ENCODE peak calls at places on chromosomes 16 and 17, in seven cellular contexts. One of them, this sample, is unnamed.

GRCh38 chr16:83835972-83836566 is 28.3 kb downstream of the HSBP1 start:
- DNase-seq in Calu3: no peak
- DNase-seq in ELF-1: no peak
- DNase-seq in anterior cingulate cortex: no peak
- DNase-seq in NCI-H2171 treated with DMSO at 0.1 percent for 48 hours: peak
- DNase-seq in EL: peak
- DNase-seq in T47D: no peak
- DNase-seq in this sample: no peak

GRCh38 chr16:11410382-11411058 is 65.3 kb downstream of the RMI2 start:
- DNase-seq in anterior cingulate cortex: no peak
- DNase-seq in NCI-H2171 treated with DMSO at 0.1 percent for 48 hours: peak
- DNase-seq in Calu3: no peak
- DNase-seq in EL: peak
- DNase-seq in ELF-1: no peak
- DNase-seq in T47D: no peak
- DNase-seq in this sample: no peak

GRCh38 chr17:75763613-75764416 is 1.2 kb downstream of the GALK1 start:
- DNase-seq in T47D: no peak
- DNase-seq in anterior cingulate cortex: no peak
- DNase-seq in ELF-1: no peak
- DNase-seq in EL: no peak
- DNase-seq in NCI-H2171 treated with DMSO at 0.1 percent for 48 hours: no peak
- DNase-seq in Calu3: no peak
- DNase-seq in this sample: no peak

GRCh38 chr16:68658258-68658973 is 13.3 kb downstream of the CDH3 start:
- DNase-seq in EL: peak
- DNase-seq in Calu3: peak
- DNase-seq in T47D: no peak
- DNase-seq in NCI-H2171 treated with DMSO at 0.1 percent for 48 hours: no peak
- DNase-seq in ELF-1: peak
- DNase-seq in anterior cingulate cortex: no peak
- DNase-seq in this sample: no peak

GRCh38 chr17:48429638-48430586 is at the start of gene SKAP1:
- DNase-seq in NCI-H2171 treated with DMSO at 0.1 percent for 48 hours: no peak
- DNase-seq in T47D: peak
- DNase-seq in EL: no peak
- DNase-seq in anterior cingulate cortex: no peak
- DNase-seq in ELF-1: peak
- DNase-seq in Calu3: peak
- DNase-seq in this sample: no peak

GRCh38 chr17:42853968-42854790 is 3.2 kb downstream of the AOC3 start:
- DNase-seq in Calu3: no peak
- DNase-seq in T47D: no peak
- DNase-seq in ELF-1: no peak
- DNase-seq in anterior cingulate cortex: no peak
- DNase-seq in NCI-H2171 treated with DMSO at 0.1 percent for 48 hours: no peak
- DNase-seq in EL: no peak
- DNase-seq in this sample: no peak

GRCh38 chr17:76384222-76384986 is at the start of gene SPHK1:
- DNase-seq in EL: peak
- DNase-seq in anterior cingulate cortex: no peak
- DNase-seq in Calu3: peak
- DNase-seq in T47D: peak
- DNase-seq in NCI-H2171 treated with DMSO at 0.1 percent for 48 hours: peak
- DNase-seq in ELF-1: peak
- DNase-seq in this sample: no peak

GRCh38 chr17:16428098-16428882 is 12.9 kb downstream of the TRPV2 start:
- DNase-seq in T47D: no peak
- DNase-seq in Calu3: peak
- DNase-seq in EL: peak
- DNase-seq in ELF-1: peak
- DNase-seq in NCI-H2171 treated with DMSO at 0.1 percent for 48 hours: peak
- DNase-seq in anterior cingulate cortex: peak
- DNase-seq in this sample: peak

GRCh38 chr17:2215616-2216364 is 87.8 kb downstream of the SMG6 start:
- DNase-seq in ELF-1: peak
- DNase-seq in EL: peak
- DNase-seq in T47D: no peak
- DNase-seq in anterior cingulate cortex: peak
- DNase-seq in NCI-H2171 treated with DMSO at 0.1 percent for 48 hours: no peak
- DNase-seq in Calu3: no peak
- DNase-seq in this sample: peak

GRCh38 chr16:81080233-81080632 is 3.2 kb upstream of the C16orf46 start:
- DNase-seq in EL: no peak
- DNase-seq in Calu3: no peak
- DNase-seq in NCI-H2171 treated with DMSO at 0.1 percent for 48 hours: no peak
- DNase-seq in anterior cingulate cortex: no peak
- DNase-seq in T47D: no peak
- DNase-seq in ELF-1: no peak
- DNase-seq in this sample: peak

GRCh38 chr17:45098869-45099616 is 33.3 kb downstream of the PLCD3 start:
- DNase-seq in NCI-H2171 treated with DMSO at 0.1 percent for 48 hours: peak
- DNase-seq in T47D: peak
- DNase-seq in anterior cingulate cortex: peak
- DNase-seq in ELF-1: peak
- DNase-seq in EL: peak
- DNase-seq in Calu3: peak
- DNase-seq in this sample: peak

GRCh38 chr17:31629696-31630470 is 229.2 kb downstream of the COPRS start:
- DNase-seq in Calu3: no peak
- DNase-seq in ELF-1: no peak
- DNase-seq in EL: peak
- DNase-seq in T47D: no peak
- DNase-seq in anterior cingulate cortex: no peak
- DNase-seq in NCI-H2171 treated with DMSO at 0.1 percent for 48 hours: peak
- DNase-seq in this sample: no peak

GRCh38 chr16:25298165-25298872 is 40.7 kb upstream of the ZKSCAN2 start:
- DNase-seq in ELF-1: no peak
- DNase-seq in EL: no peak
- DNase-seq in Calu3: no peak
- DNase-seq in anterior cingulate cortex: no peak
- DNase-seq in T47D: peak
- DNase-seq in NCI-H2171 treated with DMSO at 0.1 percent for 48 hours: no peak
- DNase-seq in this sample: no peak

GRCh38 chr16:81708459-81709368 is 70.4 kb upstream of the PLCG2 start:
- DNase-seq in T47D: no peak
- DNase-seq in EL: no peak
- DNase-seq in anterior cingulate cortex: peak
- DNase-seq in ELF-1: no peak
- DNase-seq in NCI-H2171 treated with DMSO at 0.1 percent for 48 hours: peak
- DNase-seq in Calu3: no peak
- DNase-seq in this sample: peak

GRCh38 chr17:74351552-74352210 is 10.0 kb downstream of the BTBD17 start:
- DNase-seq in T47D: no peak
- DNase-seq in NCI-H2171 treated with DMSO at 0.1 percent for 48 hours: no peak
- DNase-seq in ELF-1: peak
- DNase-seq in anterior cingulate cortex: no peak
- DNase-seq in EL: no peak
- DNase-seq in Calu3: no peak
- DNase-seq in this sample: no peak

GRCh38 chr17:61144137-61144536 is 255.5 kb upstream of the TBX2 start:
- DNase-seq in ELF-1: no peak
- DNase-seq in EL: no peak
- DNase-seq in Calu3: no peak
- DNase-seq in anterior cingulate cortex: no peak
- DNase-seq in NCI-H2171 treated with DMSO at 0.1 percent for 48 hours: no peak
- DNase-seq in T47D: no peak
- DNase-seq in this sample: no peak

GRCh38 chr17:72639711-72640110 is 452.8 kb downstream of the SLC39A11 start:
- DNase-seq in anterior cingulate cortex: no peak
- DNase-seq in ELF-1: no peak
- DNase-seq in EL: no peak
- DNase-seq in Calu3: no peak
- DNase-seq in NCI-H2171 treated with DMSO at 0.1 percent for 48 hours: no peak
- DNase-seq in T47D: no peak
- DNase-seq in this sample: no peak

GRCh38 chr17:39461113-39461910 is at the start of gene CDK12:
- DNase-seq in Calu3: peak
- DNase-seq in EL: peak
- DNase-seq in T47D: peak
- DNase-seq in anterior cingulate cortex: peak
- DNase-seq in ELF-1: peak
- DNase-seq in NCI-H2171 treated with DMSO at 0.1 percent for 48 hours: peak
- DNase-seq in this sample: peak

GRCh38 chr17:80374039-80374731 is 40.8 kb upstream of the ENDOV start:
- DNase-seq in EL: no peak
- DNase-seq in ELF-1: no peak
- DNase-seq in Calu3: no peak
- DNase-seq in T47D: no peak
- DNase-seq in NCI-H2171 treated with DMSO at 0.1 percent for 48 hours: no peak
- DNase-seq in anterior cingulate cortex: no peak
- DNase-seq in this sample: no peak

GRCh38 chr16:85354623-85355514 is 242.6 kb upstream of the CIBAR2 start:
- DNase-seq in Calu3: no peak
- DNase-seq in NCI-H2171 treated with DMSO at 0.1 percent for 48 hours: no peak
- DNase-seq in anterior cingulate cortex: no peak
- DNase-seq in ELF-1: peak
- DNase-seq in T47D: no peak
- DNase-seq in EL: peak
- DNase-seq in this sample: no peak

GRCh38 chr16:23847938-23848337 is 12.2 kb downstream of the PRKCB start:
- DNase-seq in Calu3: no peak
- DNase-seq in NCI-H2171 treated with DMSO at 0.1 percent for 48 hours: no peak
- DNase-seq in EL: no peak
- DNase-seq in T47D: no peak
- DNase-seq in ELF-1: no peak
- DNase-seq in anterior cingulate cortex: no peak
- DNase-seq in this sample: no peak

GRCh38 chr16:49462356-49462988 is 88.9 kb downstream of the C16orf78 start:
- DNase-seq in EL: no peak
- DNase-seq in T47D: no peak
- DNase-seq in Calu3: no peak
- DNase-seq in ELF-1: no peak
- DNase-seq in NCI-H2171 treated with DMSO at 0.1 percent for 48 hours: no peak
- DNase-seq in anterior cingulate cortex: no peak
- DNase-seq in this sample: no peak

GRCh38 chr17:205176-205538 is 23.7 kb upstream of the DOC2B start:
- DNase-seq in NCI-H2171 treated with DMSO at 0.1 percent for 48 hours: no peak
- DNase-seq in Calu3: no peak
- DNase-seq in anterior cingulate cortex: no peak
- DNase-seq in ELF-1: no peak
- DNase-seq in T47D: no peak
- DNase-seq in EL: no peak
- DNase-seq in this sample: no peak